ENCODE peak calls at places on chromosomes 13 and 19, in four cellular contexts. One of them, this sample, is unnamed.

GRCh38 chr13:82636119-82636518 is 1246.2 kb downstream of the SLITRK1 start:
- DNase-seq in activated T-cell treated with anti-CD3 and anti-CD28 coated beads, Interleukin-2, amount 50 U/mL, for 48 hours: no peak
- DNase-seq in Peyer's patch: no peak
- DNase-seq in NB4: peak
- DNase-seq in this sample: no peak

GRCh38 chr13:77751513-77752456 is 54.3 kb downstream of the SLAIN1 start:
- DNase-seq in activated T-cell treated with anti-CD3 and anti-CD28 coated beads, Interleukin-2, amount 50 U/mL, for 48 hours: peak
- DNase-seq in Peyer's patch: no peak
- DNase-seq in NB4: peak
- DNase-seq in this sample: peak

GRCh38 chr13:30735025-30735967 is at the start of gene ALOX5AP:
- DNase-seq in activated T-cell treated with anti-CD3 and anti-CD28 coated beads, Interleukin-2, amount 50 U/mL, for 48 hours: peak
- DNase-seq in Peyer's patch: peak
- DNase-seq in NB4: peak
- DNase-seq in this sample: no peak

GRCh38 chr13:49838989-49839388 is 46.5 kb upstream of the KPNA3 start:
- DNase-seq in NB4: no peak
- DNase-seq in activated T-cell treated with anti-CD3 and anti-CD28 coated beads, Interleukin-2, amount 50 U/mL, for 48 hours: no peak
- DNase-seq in Peyer's patch: no peak
- DNase-seq in this sample: no peak

GRCh38 chr19:47357788-47358680 is 8.9 kb downstream of the DHX34 start:
- DNase-seq in activated T-cell treated with anti-CD3 and anti-CD28 coated beads, Interleukin-2, amount 50 U/mL, for 48 hours: no peak
- DNase-seq in NB4: peak
- DNase-seq in Peyer's patch: no peak
- DNase-seq in this sample: no peak

GRCh38 chr13:27139565-27139964 is 32.0 kb downstream of the USP12 start:
- DNase-seq in activated T-cell treated with anti-CD3 and anti-CD28 coated beads, Interleukin-2, amount 50 U/mL, for 48 hours: no peak
- DNase-seq in Peyer's patch: no peak
- DNase-seq in NB4: no peak
- DNase-seq in this sample: no peak

GRCh38 chr13:46896346-46897138 is at the start of gene HTR2A:
- DNase-seq in NB4: peak
- DNase-seq in Peyer's patch: peak
- DNase-seq in activated T-cell treated with anti-CD3 and anti-CD28 coated beads, Interleukin-2, amount 50 U/mL, for 48 hours: no peak
- DNase-seq in this sample: no peak

GRCh38 chr19:43782689-43783231 is 2.0 kb upstream of the KCNN4 start:
- DNase-seq in Peyer's patch: peak
- DNase-seq in activated T-cell treated with anti-CD3 and anti-CD28 coated beads, Interleukin-2, amount 50 U/mL, for 48 hours: no peak
- DNase-seq in NB4: no peak
- DNase-seq in this sample: no peak

GRCh38 chr13:55000844-55001243 is 1972.2 kb downstream of the OLFM4 start:
- DNase-seq in Peyer's patch: no peak
- DNase-seq in activated T-cell treated with anti-CD3 and anti-CD28 coated beads, Interleukin-2, amount 50 U/mL, for 48 hours: no peak
- DNase-seq in NB4: no peak
- DNase-seq in this sample: no peak

GRCh38 chr13:106523566-106523965 is 11.9 kb downstream of the EFNB2 start:
- DNase-seq in activated T-cell treated with anti-CD3 and anti-CD28 coated beads, Interleukin-2, amount 50 U/mL, for 48 hours: no peak
- DNase-seq in Peyer's patch: no peak
- DNase-seq in NB4: no peak
- DNase-seq in this sample: no peak

GRCh38 chr13:98778749-98779148 is 26.3 kb upstream of the SLC15A1 start:
- DNase-seq in NB4: no peak
- DNase-seq in Peyer's patch: no peak
- DNase-seq in activated T-cell treated with anti-CD3 and anti-CD28 coated beads, Interleukin-2, amount 50 U/mL, for 48 hours: no peak
- DNase-seq in this sample: no peak

GRCh38 chr13:43196171-43196611 is 172.8 kb downstream of the DNAJC15 start:
- DNase-seq in NB4: no peak
- DNase-seq in Peyer's patch: no peak
- DNase-seq in activated T-cell treated with anti-CD3 and anti-CD28 coated beads, Interleukin-2, amount 50 U/mL, for 48 hours: no peak
- DNase-seq in this sample: no peak

GRCh38 chr13:101892296-101892695 is 439.8 kb downstream of the ITGBL1 start:
- DNase-seq in activated T-cell treated with anti-CD3 and anti-CD28 coated beads, Interleukin-2, amount 50 U/mL, for 48 hours: no peak
- DNase-seq in NB4: no peak
- DNase-seq in Peyer's patch: no peak
- DNase-seq in this sample: no peak

GRCh38 chr13:33058816-33059215 is 42.6 kb downstream of the KL start:
- DNase-seq in Peyer's patch: no peak
- DNase-seq in activated T-cell treated with anti-CD3 and anti-CD28 coated beads, Interleukin-2, amount 50 U/mL, for 48 hours: no peak
- DNase-seq in NB4: no peak
- DNase-seq in this sample: no peak

GRCh38 chr13:67408823-67409222 is 178.7 kb upstream of the PCDH9 start:
- DNase-seq in activated T-cell treated with anti-CD3 and anti-CD28 coated beads, Interleukin-2, amount 50 U/mL, for 48 hours: no peak
- DNase-seq in NB4: no peak
- DNase-seq in Peyer's patch: no peak
- DNase-seq in this sample: no peak

GRCh38 chr13:112657850-112658445 is 31.9 kb upstream of the ATP11A start:
- DNase-seq in Peyer's patch: no peak
- DNase-seq in NB4: no peak
- DNase-seq in activated T-cell treated with anti-CD3 and anti-CD28 coated beads, Interleukin-2, amount 50 U/mL, for 48 hours: peak
- DNase-seq in this sample: no peak

GRCh38 chr19:32789429-32789828 is 69.9 kb downstream of the TDRD12 start:
- DNase-seq in NB4: no peak
- DNase-seq in activated T-cell treated with anti-CD3 and anti-CD28 coated beads, Interleukin-2, amount 50 U/mL, for 48 hours: no peak
- DNase-seq in Peyer's patch: no peak
- DNase-seq in this sample: no peak

GRCh38 chr13:74629985-74630384 is 495.8 kb upstream of the KLF12 start:
- DNase-seq in Peyer's patch: no peak
- DNase-seq in NB4: no peak
- DNase-seq in activated T-cell treated with anti-CD3 and anti-CD28 coated beads, Interleukin-2, amount 50 U/mL, for 48 hours: no peak
- DNase-seq in this sample: no peak

GRCh38 chr19:56119585-56119978 is 1.5 kb downstream of the ZNF787 start:
- DNase-seq in NB4: peak
- DNase-seq in Peyer's patch: no peak
- DNase-seq in activated T-cell treated with anti-CD3 and anti-CD28 coated beads, Interleukin-2, amount 50 U/mL, for 48 hours: no peak
- DNase-seq in this sample: no peak

GRCh38 chr19:28710278-28710677 is 502.7 kb downstream of the UQCRFS1 start:
- DNase-seq in NB4: peak
- DNase-seq in activated T-cell treated with anti-CD3 and anti-CD28 coated beads, Interleukin-2, amount 50 U/mL, for 48 hours: no peak
- DNase-seq in Peyer's patch: no peak
- DNase-seq in this sample: no peak

GRCh38 chr13:113788413-113789135 is 29.5 kb downstream of the TMEM255B start:
- DNase-seq in activated T-cell treated with anti-CD3 and anti-CD28 coated beads, Interleukin-2, amount 50 U/mL, for 48 hours: no peak
- DNase-seq in Peyer's patch: no peak
- DNase-seq in NB4: no peak
- DNase-seq in this sample: no peak

GRCh38 chr19:45901432-45901903 is 945 bp downstream of the MYPOP start:
- DNase-seq in activated T-cell treated with anti-CD3 and anti-CD28 coated beads, Interleukin-2, amount 50 U/mL, for 48 hours: peak
- DNase-seq in Peyer's patch: no peak
- DNase-seq in NB4: peak
- DNase-seq in this sample: peak

GRCh38 chr13:51064753-51065152 is 46.3 kb downstream of the C13orf42 start:
- DNase-seq in Peyer's patch: no peak
- DNase-seq in NB4: no peak
- DNase-seq in activated T-cell treated with anti-CD3 and anti-CD28 coated beads, Interleukin-2, amount 50 U/mL, for 48 hours: no peak
- DNase-seq in this sample: no peak

GRCh38 chr19:39341122-39341719 is 1.0 kb upstream of the SAMD4B start:
- DNase-seq in activated T-cell treated with anti-CD3 and anti-CD28 coated beads, Interleukin-2, amount 50 U/mL, for 48 hours: no peak
- DNase-seq in NB4: peak
- DNase-seq in Peyer's patch: peak
- DNase-seq in this sample: no peak

GRCh38 chr13:36345438-36346221 is 564 bp downstream of the SPART start:
- DNase-seq in NB4: peak
- DNase-seq in activated T-cell treated with anti-CD3 and anti-CD28 coated beads, Interleukin-2, amount 50 U/mL, for 48 hours: peak
- DNase-seq in Peyer's patch: peak
- DNase-seq in this sample: peak

GRCh38 chr13:103926118-103926517 is 859.9 kb upstream of the SLC10A2 start:
- DNase-seq in activated T-cell treated with anti-CD3 and anti-CD28 coated beads, Interleukin-2, amount 50 U/mL, for 48 hours: no peak
- DNase-seq in Peyer's patch: no peak
- DNase-seq in NB4: no peak
- DNase-seq in this sample: no peak

GRCh38 chr13:75173457-75174356 is 308.3 kb downstream of the TBC1D4 start:
- DNase-seq in activated T-cell treated with anti-CD3 and anti-CD28 coated beads, Interleukin-2, amount 50 U/mL, for 48 hours: no peak
- DNase-seq in Peyer's patch: no peak
- DNase-seq in NB4: no peak
- DNase-seq in this sample: no peak

GRCh38 chr13:85277753-85278152 is 521.5 kb downstream of the SLITRK6 start:
- DNase-seq in Peyer's patch: no peak
- DNase-seq in NB4: no peak
- DNase-seq in activated T-cell treated with anti-CD3 and anti-CD28 coated beads, Interleukin-2, amount 50 U/mL, for 48 hours: no peak
- DNase-seq in this sample: no peak

GRCh38 chr13:36758345-36758744 is 60.7 kb upstream of the RFXAP start:
- DNase-seq in Peyer's patch: no peak
- DNase-seq in NB4: no peak
- DNase-seq in activated T-cell treated with anti-CD3 and anti-CD28 coated beads, Interleukin-2, amount 50 U/mL, for 48 hours: no peak
- DNase-seq in this sample: no peak

GRCh38 chr19:41577144-41577830 is 1.3 kb downstream of the CEACAM21 start:
- DNase-seq in NB4: no peak
- DNase-seq in Peyer's patch: no peak
- DNase-seq in activated T-cell treated with anti-CD3 and anti-CD28 coated beads, Interleukin-2, amount 50 U/mL, for 48 hours: no peak
- DNase-seq in this sample: no peak

GRCh38 chr19:3655402-3656072 is 28.9 kb upstream of the CACTIN start:
- DNase-seq in Peyer's patch: peak
- DNase-seq in NB4: peak
- DNase-seq in activated T-cell treated with anti-CD3 and anti-CD28 coated beads, Interleukin-2, amount 50 U/mL, for 48 hours: no peak
- DNase-seq in this sample: no peak

GRCh38 chr19:49790866-49791265 is 22.2 kb downstream of the FUZ start:
- DNase-seq in NB4: no peak
- DNase-seq in activated T-cell treated with anti-CD3 and anti-CD28 coated beads, Interleukin-2, amount 50 U/mL, for 48 hours: no peak
- DNase-seq in Peyer's patch: no peak
- DNase-seq in this sample: no peak

GRCh38 chr19:1401138-1401888 is at the start of gene GAMT:
- DNase-seq in NB4: peak
- DNase-seq in activated T-cell treated with anti-CD3 and anti-CD28 coated beads, Interleukin-2, amount 50 U/mL, for 48 hours: peak
- DNase-seq in Peyer's patch: peak
- DNase-seq in this sample: peak

GRCh38 chr19:38060346-38060745 is 153.3 kb downstream of the SIPA1L3 start:
- DNase-seq in NB4: no peak
- DNase-seq in Peyer's patch: no peak
- DNase-seq in activated T-cell treated with anti-CD3 and anti-CD28 coated beads, Interleukin-2, amount 50 U/mL, for 48 hours: no peak
- DNase-seq in this sample: no peak

GRCh38 chr19:19338082-19338481 is 17.5 kb downstream of the MAU2 start:
- DNase-seq in activated T-cell treated with anti-CD3 and anti-CD28 coated beads, Interleukin-2, amount 50 U/mL, for 48 hours: no peak
- DNase-seq in Peyer's patch: no peak
- DNase-seq in NB4: no peak
- DNase-seq in this sample: no peak

GRCh38 chr13:87094646-87095045 is 576.5 kb upstream of the SLITRK5 start:
- DNase-seq in NB4: peak
- DNase-seq in activated T-cell treated with anti-CD3 and anti-CD28 coated beads, Interleukin-2, amount 50 U/mL, for 48 hours: no peak
- DNase-seq in Peyer's patch: no peak
- DNase-seq in this sample: no peak